ENCODE peak calls at places on chromosome 1, in six cellular contexts. One of them, this sample, is unnamed.
A peak's percentile ranks its signal among the peaks of the same experiment; 100 is the strongest.

GRCh38 chr1:39754906-39755504 is 16.1 kb downstream of the OXCT2 start:
- DNase-seq in naive thymus-derived CD4-positive, alpha-beta T cell: no peak
- DNase-seq in Karpas-422: no peak
- DNase-seq in cardiac muscle cell: no peak
- DNase-seq in psoas muscle: no peak
- DNase-seq in stomach: no peak
- DNase-seq in this sample: no peak

GRCh38 chr1:109947582-109948284 is 36.8 kb upstream of the AHCYL1 start:
- DNase-seq in naive thymus-derived CD4-positive, alpha-beta T cell: no peak
- DNase-seq in cardiac muscle cell: no peak
- DNase-seq in Karpas-422: no peak
- DNase-seq in psoas muscle: no peak
- DNase-seq in stomach: no peak
- DNase-seq in this sample: no peak

GRCh38 chr1:65065535-65066378 is 82.2 kb upstream of the AK4 start:
- DNase-seq in stomach: peak; percentile 54
- DNase-seq in cardiac muscle cell: peak; percentile 22
- DNase-seq in psoas muscle: peak; percentile 74
- DNase-seq in naive thymus-derived CD4-positive, alpha-beta T cell: peak; percentile 12
- DNase-seq in Karpas-422: no peak
- DNase-seq in this sample: peak; percentile 47

GRCh38 chr1:35544976-35545375 is 12.2 kb downstream of the KIAA0319L start:
- DNase-seq in Karpas-422: peak; percentile 85
- DNase-seq in naive thymus-derived CD4-positive, alpha-beta T cell: peak; percentile 59
- DNase-seq in stomach: no peak
- DNase-seq in cardiac muscle cell: peak; percentile 78
- DNase-seq in psoas muscle: peak; percentile 70
- DNase-seq in this sample: peak; percentile 65

GRCh38 chr1:10694274-10694632 is 102.2 kb downstream of the CASZ1 start:
- DNase-seq in Karpas-422: peak; percentile 78
- DNase-seq in stomach: no peak
- DNase-seq in naive thymus-derived CD4-positive, alpha-beta T cell: no peak
- DNase-seq in cardiac muscle cell: peak; percentile 26
- DNase-seq in psoas muscle: no peak
- DNase-seq in this sample: no peak

GRCh38 chr1:15667362-15667761 is 16.8 kb upstream of the PLEKHM2 start:
- DNase-seq in psoas muscle: no peak
- DNase-seq in naive thymus-derived CD4-positive, alpha-beta T cell: no peak
- DNase-seq in stomach: no peak
- DNase-seq in Karpas-422: no peak
- DNase-seq in cardiac muscle cell: no peak
- DNase-seq in this sample: no peak

GRCh38 chr1:43841511-43841910 is 92.1 kb upstream of the ARTN start:
- DNase-seq in Karpas-422: no peak
- DNase-seq in stomach: no peak
- DNase-seq in cardiac muscle cell: no peak
- DNase-seq in psoas muscle: no peak
- DNase-seq in naive thymus-derived CD4-positive, alpha-beta T cell: no peak
- DNase-seq in this sample: no peak

GRCh38 chr1:100188617-100189016 is 10.6 kb upstream of the LRRC39 start:
- DNase-seq in naive thymus-derived CD4-positive, alpha-beta T cell: no peak
- DNase-seq in stomach: no peak
- DNase-seq in cardiac muscle cell: peak; percentile 91
- DNase-seq in psoas muscle: no peak
- DNase-seq in Karpas-422: no peak
- DNase-seq in this sample: no peak

GRCh38 chr1:81149649-81150335 is 650.9 kb upstream of the ADGRL2 start:
- DNase-seq in stomach: no peak
- DNase-seq in psoas muscle: no peak
- DNase-seq in cardiac muscle cell: no peak
- DNase-seq in Karpas-422: no peak
- DNase-seq in naive thymus-derived CD4-positive, alpha-beta T cell: no peak
- DNase-seq in this sample: no peak

GRCh38 chr1:29245876-29246275 is 9.6 kb downstream of the PTPRU start:
- DNase-seq in Karpas-422: peak; percentile 71
- DNase-seq in cardiac muscle cell: peak; percentile 71
- DNase-seq in psoas muscle: no peak
- DNase-seq in naive thymus-derived CD4-positive, alpha-beta T cell: no peak
- DNase-seq in stomach: no peak
- DNase-seq in this sample: no peak

GRCh38 chr1:177969109-177969508 is 749 bp downstream of the SEC16B start:
- DNase-seq in Karpas-422: no peak
- DNase-seq in stomach: peak; percentile 77
- DNase-seq in naive thymus-derived CD4-positive, alpha-beta T cell: no peak
- DNase-seq in cardiac muscle cell: no peak
- DNase-seq in psoas muscle: no peak
- DNase-seq in this sample: no peak

GRCh38 chr1:182658055-182658454 is 26.3 kb downstream of the RGS8 start:
- DNase-seq in psoas muscle: no peak
- DNase-seq in cardiac muscle cell: no peak
- DNase-seq in Karpas-422: no peak
- DNase-seq in naive thymus-derived CD4-positive, alpha-beta T cell: no peak
- DNase-seq in stomach: no peak
- DNase-seq in this sample: no peak

GRCh38 chr1:182666736-182667135 is 17.7 kb downstream of the RGS8 start:
- DNase-seq in Karpas-422: no peak
- DNase-seq in cardiac muscle cell: no peak
- DNase-seq in naive thymus-derived CD4-positive, alpha-beta T cell: no peak
- DNase-seq in stomach: no peak
- DNase-seq in psoas muscle: no peak
- DNase-seq in this sample: no peak

GRCh38 chr1:182657026-182657425 is 27.4 kb downstream of the RGS8 start:
- DNase-seq in cardiac muscle cell: no peak
- DNase-seq in stomach: no peak
- DNase-seq in Karpas-422: no peak
- DNase-seq in naive thymus-derived CD4-positive, alpha-beta T cell: no peak
- DNase-seq in psoas muscle: no peak
- DNase-seq in this sample: no peak

GRCh38 chr1:182664281-182664680 is 20.1 kb downstream of the RGS8 start:
- DNase-seq in naive thymus-derived CD4-positive, alpha-beta T cell: no peak
- DNase-seq in psoas muscle: no peak
- DNase-seq in cardiac muscle cell: no peak
- DNase-seq in stomach: no peak
- DNase-seq in Karpas-422: no peak
- DNase-seq in this sample: no peak

GRCh38 chr1:182662121-182662890 is 22.1 kb downstream of the RGS8 start:
- DNase-seq in stomach: no peak
- DNase-seq in naive thymus-derived CD4-positive, alpha-beta T cell: no peak
- DNase-seq in cardiac muscle cell: no peak
- DNase-seq in psoas muscle: no peak
- DNase-seq in Karpas-422: no peak
- DNase-seq in this sample: no peak
- H3K4me3 ChIP-seq in stomach: no peak overlapping the region
- H3K4me3 ChIP-seq in naive thymus-derived CD4-positive, alpha-beta T cell: no peak overlapping the region
- H3K4me3 ChIP-seq in cardiac muscle cell: no peak overlapping the region
- H3K4me3 ChIP-seq in psoas muscle: no peak overlapping the region
- H3K4me3 ChIP-seq in Karpas-422: no peak overlapping the region
- H3K4me3 ChIP-seq in this sample: no peak overlapping the region

GRCh38 chr1:108829498-108829916 is 27.4 kb downstream of the AKNAD1 start:
- DNase-seq in Karpas-422: no peak
- DNase-seq in stomach: no peak
- DNase-seq in naive thymus-derived CD4-positive, alpha-beta T cell: no peak
- DNase-seq in psoas muscle: no peak
- DNase-seq in cardiac muscle cell: no peak
- DNase-seq in this sample: no peak
- H3K4me1 ChIP-seq in Karpas-422: peaks cover 3% of the 10 kb centered on the region
- H3K4me1 ChIP-seq in stomach: peaks cover 34% of the 10 kb centered on the region
- H3K4me1 ChIP-seq in naive thymus-derived CD4-positive, alpha-beta T cell: no peaks in the 10 kb centered on the region
- H3K4me1 ChIP-seq in psoas muscle: peaks cover 34% of the 10 kb centered on the region
- H3K4me1 ChIP-seq in cardiac muscle cell: peaks cover 11% of the 10 kb centered on the region
- H3K4me1 ChIP-seq in this sample: peaks cover 39% of the 10 kb centered on the region

GRCh38 chr1:86714561-86715244 is 10.3 kb downstream of the SH3GLB1 start:
- DNase-seq in naive thymus-derived CD4-positive, alpha-beta T cell: no peak
- DNase-seq in Karpas-422: no peak
- DNase-seq in stomach: no peak
- DNase-seq in psoas muscle: no peak
- DNase-seq in cardiac muscle cell: no peak
- DNase-seq in this sample: no peak
- H3K4me3 ChIP-seq in naive thymus-derived CD4-positive, alpha-beta T cell: no peak overlapping the region
- H3K4me3 ChIP-seq in Karpas-422: no peak overlapping the region
- H3K4me3 ChIP-seq in stomach: no peak overlapping the region
- H3K4me3 ChIP-seq in psoas muscle: peak overlapping the region; percentile 33
- H3K4me3 ChIP-seq in cardiac muscle cell: no peak overlapping the region
- H3K4me3 ChIP-seq in this sample: no peak overlapping the region

GRCh38 chr1:119655160-119655559 is 7.1 kb upstream of the ZNF697 start:
- DNase-seq in cardiac muscle cell: peak; percentile 50
- DNase-seq in Karpas-422: no peak
- DNase-seq in stomach: no peak
- DNase-seq in naive thymus-derived CD4-positive, alpha-beta T cell: no peak
- DNase-seq in psoas muscle: no peak
- DNase-seq in this sample: no peak

GRCh38 chr1:119652587-119652986 is 4.5 kb upstream of the ZNF697 start:
- DNase-seq in psoas muscle: no peak
- DNase-seq in naive thymus-derived CD4-positive, alpha-beta T cell: no peak
- DNase-seq in Karpas-422: no peak
- DNase-seq in cardiac muscle cell: no peak
- DNase-seq in stomach: no peak
- DNase-seq in this sample: no peak

GRCh38 chr1:119653839-119654170 is 5.7 kb upstream of the ZNF697 start:
- DNase-seq in cardiac muscle cell: peak; percentile 75
- DNase-seq in naive thymus-derived CD4-positive, alpha-beta T cell: no peak
- DNase-seq in Karpas-422: no peak
- DNase-seq in psoas muscle: no peak
- DNase-seq in stomach: no peak
- DNase-seq in this sample: no peak

GRCh38 chr1:119651641-119652040 is 3.6 kb upstream of the ZNF697 start:
- DNase-seq in Karpas-422: no peak
- DNase-seq in stomach: no peak
- DNase-seq in naive thymus-derived CD4-positive, alpha-beta T cell: no peak
- DNase-seq in cardiac muscle cell: no peak
- DNase-seq in psoas muscle: no peak
- DNase-seq in this sample: no peak

DNA sequence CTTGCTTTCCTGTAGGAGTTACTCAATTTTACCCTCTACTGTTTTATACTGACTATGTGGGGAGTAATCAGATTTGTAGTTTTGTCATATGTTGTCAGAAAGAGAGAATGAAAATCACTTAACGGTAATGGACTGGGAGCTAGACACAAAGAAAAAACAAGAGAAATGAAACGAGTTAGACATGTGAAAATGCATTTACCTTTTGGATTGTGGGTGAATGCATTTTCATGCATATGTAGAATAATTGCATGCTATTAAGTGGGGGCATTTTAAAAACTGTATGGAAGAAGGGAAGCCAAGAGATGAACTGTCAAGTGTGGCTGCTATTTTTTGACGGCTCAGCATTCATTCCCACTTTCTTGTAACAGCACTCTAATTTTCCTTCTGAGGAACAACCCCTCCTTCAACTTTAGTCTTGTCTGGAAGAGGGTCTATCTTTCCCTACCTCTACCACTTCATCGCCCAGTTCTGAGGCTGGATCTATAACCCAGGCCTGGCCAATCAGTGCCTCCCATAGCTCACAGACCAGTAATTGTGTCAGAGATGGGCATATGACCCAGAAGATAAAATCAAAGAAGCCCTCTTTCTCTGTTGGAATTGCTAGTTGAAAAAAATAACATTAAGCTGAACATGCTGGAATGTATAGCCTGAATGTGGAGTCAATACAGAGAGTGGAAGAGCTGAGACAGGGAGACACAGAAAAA is 5.2 kb upstream of the ZNF697 start:
- DNase-seq in stomach: no peak
- DNase-seq in naive thymus-derived CD4-positive, alpha-beta T cell: no peak
- DNase-seq in psoas muscle: no peak
- DNase-seq in Karpas-422: no peak
- DNase-seq in cardiac muscle cell: no peak
- DNase-seq in this sample: no peak
- H3K4me1 ChIP-seq in stomach: peaks cover 15% of the 10 kb centered on the region
- H3K4me1 ChIP-seq in naive thymus-derived CD4-positive, alpha-beta T cell: no peaks in the 10 kb centered on the region
- H3K4me1 ChIP-seq in psoas muscle: peaks cover 6% of the 10 kb centered on the region
- H3K4me1 ChIP-seq in Karpas-422: no peaks in the 10 kb centered on the region
- H3K4me1 ChIP-seq in cardiac muscle cell: no peaks in the 10 kb centered on the region
- H3K4me1 ChIP-seq in this sample: no peaks in the 10 kb centered on the region

GRCh38 chr1:230865062-230865817 is 3.1 kb downstream of the C1orf198 start:
- DNase-seq in cardiac muscle cell: no peak
- DNase-seq in psoas muscle: peak; percentile 58
- DNase-seq in Karpas-422: no peak
- DNase-seq in naive thymus-derived CD4-positive, alpha-beta T cell: no peak
- DNase-seq in stomach: no peak
- DNase-seq in this sample: no peak
- H3K4me3 ChIP-seq in cardiac muscle cell: no peak overlapping the region
- H3K4me3 ChIP-seq in psoas muscle: peak overlapping the region; percentile 85
- H3K4me3 ChIP-seq in Karpas-422: no peak overlapping the region
- H3K4me3 ChIP-seq in naive thymus-derived CD4-positive, alpha-beta T cell: no peak overlapping the region
- H3K4me3 ChIP-seq in stomach: peak overlapping the region; percentile 85
- H3K4me3 ChIP-seq in this sample: no peak overlapping the region

DNA sequence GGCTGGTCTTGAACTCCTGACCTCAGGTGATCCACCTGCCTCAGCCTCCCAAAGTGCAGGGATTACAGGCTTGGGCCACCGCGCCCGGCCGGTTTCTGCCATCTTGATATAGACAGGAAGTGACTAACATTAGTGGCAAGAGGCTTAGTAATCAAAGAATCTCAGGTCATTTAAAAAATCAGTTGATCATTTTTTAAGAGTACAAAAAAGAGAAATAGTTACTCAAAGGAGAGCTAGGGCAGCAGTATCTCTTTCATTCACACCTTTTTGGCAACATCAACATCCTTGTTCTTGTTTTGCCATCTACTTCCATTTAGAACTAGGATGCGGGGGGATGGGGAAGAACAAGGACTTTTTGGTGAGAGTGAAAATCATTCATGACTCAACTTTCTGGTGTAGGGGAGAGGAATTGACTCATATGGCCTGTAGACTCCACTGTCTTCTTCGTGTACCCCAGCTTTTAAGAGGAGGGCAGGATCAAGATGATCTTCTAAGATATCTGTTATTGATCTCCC is 8.8 kb downstream of the FCRLB start:
- DNase-seq in cardiac muscle cell: peak; percentile 44
- DNase-seq in stomach: no peak
- DNase-seq in Karpas-422: peak; percentile 69
- DNase-seq in naive thymus-derived CD4-positive, alpha-beta T cell: no peak
- DNase-seq in psoas muscle: no peak
- DNase-seq in this sample: no peak
- H3K4me1 ChIP-seq in cardiac muscle cell: no peaks in the 10 kb centered on the region
- H3K4me1 ChIP-seq in stomach: peaks cover 25% of the 10 kb centered on the region
- H3K4me1 ChIP-seq in Karpas-422: peaks cover 32% of the 10 kb centered on the region
- H3K4me1 ChIP-seq in naive thymus-derived CD4-positive, alpha-beta T cell: peaks cover 11% of the 10 kb centered on the region
- H3K4me1 ChIP-seq in psoas muscle: peaks cover 4% of the 10 kb centered on the region
- H3K4me1 ChIP-seq in this sample: peaks cover 51% of the 10 kb centered on the region